ENCODE peak calls at places on chromosome 17, in five cellular contexts. E, P, F, G and K are unnamed samples.

GRCh38 chr17:14225153-14226004 is 11.3 kb downstream of the CDRT15 start:
- DNase-seq in F (no peak), P (no peak), E (no peak), G (no peak), K (no peak)

GRCh38 chr17:57557793-57558681 is 187.1 kb downstream of the CCDC182 start:
- DNase-seq in G (peak; percentile 80), E (no peak), P (no peak), F (no peak), K (no peak)

GRCh38 chr17:27268394-27269085 is 25.4 kb upstream of the WSB1 start:
- DNase-seq in E (no peak), G (no peak), P (no peak), F (no peak), K (no peak)

GRCh38 chr17:11332706-11333105 is 91.7 kb downstream of the SHISA6 start:
- DNase-seq in P (no peak), F (no peak), G (no peak), E (no peak), K (no peak)

GRCh38 chr17:17540278-17540906 is 44.2 kb upstream of the RASD1 start:
- DNase-seq in G (no peak), E (no peak), F (no peak), P (peak; percentile 49), K (no peak)

GRCh38 chr17:81427446-81428120 is 32.3 kb downstream of the BAHCC1 start:
- DNase-seq in E (peak; percentile 85), F (no peak), P (no peak), G (no peak), K (no peak)

GRCh38 chr17:83201206-83202001 is 122.0 kb downstream of the METRNL start:
- DNase-seq in G (no peak), F (peak; percentile 4), E (peak; percentile 27), P (peak; percentile 12), K (no peak)

GRCh38 chr17:65463242-65463641 is 98.2 kb downstream of the AXIN2 start:
- DNase-seq in F (no peak), E (peak; percentile 86), G (no peak), P (no peak), K (no peak)

GRCh38 chr17:47813512-47814031 is 8.0 kb downstream of the OSBPL7 start:
- DNase-seq in P (no peak), E (no peak), G (no peak), F (no peak), K (no peak)

GRCh38 chr17:41523787-41524186 is 4.3 kb downstream of the KRT19 start:
- DNase-seq in G (no peak), F (no peak), P (no peak), E (no peak), K (no peak)

GRCh38 chr17:82272495-82273326 is 789 bp downstream of the CSNK1D start:
- DNase-seq in F (peak; percentile 41), G (peak; percentile 55), E (peak; percentile 62), P (peak; percentile 77), K (peak; percentile 43)

GRCh38 chr17:82010575-82011525 is 11.8 kb downstream of the CENPX start:
- DNase-seq in P (no peak), E (no peak), G (no peak), F (no peak), K (no peak)

GRCh38 chr17:68346448-68346847 is 55.2 kb downstream of the ARSG start:
- DNase-seq in F (peak; percentile 7), G (peak; percentile 94), P (no peak), E (peak; percentile 39), K (peak; percentile 82)

GRCh38 chr17:64230551-64231408 is 32.3 kb downstream of the TEX2 start:
- DNase-seq in E (peak; percentile 38), F (peak; percentile 13), G (no peak), P (no peak), K (no peak)